ENCODE peak calls at places on chromosomes 7 and 10, in four cellular contexts. U is hepatocyte, S is AG04450, R is K562. O is an unnamed sample.

GRCh38 chr10:8048281-8049008 is 6.0 kb upstream of the GATA3 start:
- DNase-seq in U (no peak), S (no peak), R (no peak), O (no peak)

GRCh38 chr10:79184141-79184625 is 115.4 kb downstream of the ZMIZ1 start:
- DNase-seq in U (peak; percentile 77), S (no peak), R (no peak), O (no peak)

GRCh38 chr10:1942478-1942877 is 205.2 kb upstream of the ADARB2 start:
- DNase-seq in U (no peak), S (no peak), R (no peak), O (no peak)

GRCh38 chr10:61841338-61841875 is 60.1 kb upstream of the ARID5B start:
- DNase-seq in U (no peak), S (no peak), R (no peak), O (no peak)

GRCh38 chr10:21078410-21079329 is 181.6 kb upstream of the NEBL start:
- DNase-seq in U (peak; percentile 80), S (peak; percentile 15), R (peak; percentile 86), O (peak; percentile 51)

GRCh38 chr10:79417266-79417665 is 28.2 kb downstream of the ZCCHC24 start:
- DNase-seq in U (no peak), S (no peak), R (no peak), O (no peak)

GRCh38 chr10:77070892-77071595 is 566.6 kb downstream of the KCNMA1 start:
- DNase-seq in U (no peak), S (no peak), R (no peak), O (no peak)

GRCh38 chr7:99312316-99313203 is 13.1 kb upstream of the ARPC1A start:
- DNase-seq in U (peak; percentile 83), S (peak; percentile 26), R (peak; percentile 85), O (no peak)

GRCh38 chr7:50690541-50691011 is 92.1 kb downstream of the GRB10 start:
- DNase-seq in U (no peak), S (no peak), R (no peak), O (no peak)

GRCh38 chr10:116742367-116743265 is at the start of gene HSPA12A:
- DNase-seq in U (peak; percentile 92), S (peak; percentile 59), R (peak; percentile 65), O (peak; percentile 35)

GRCh38 chr10:27482984-27483956 is 20.8 kb upstream of the RAB18 start:
- DNase-seq in U (peak; percentile 38), S (no peak), R (no peak), O (no peak)
- H3K4me3 ChIP-seq in U (no peak overlapping the region), S (no peak overlapping the region), R (no peak overlapping the region), O (peak overlapping the region; percentile 9)

GRCh38 chr7:30470163-30470770 is 8.3 kb downstream of the NOD1 start:
- DNase-seq in U (no peak), S (no peak), R (peak; percentile 89), O (no peak)

GRCh38 chr7:30469303-30469702 is 9.3 kb downstream of the NOD1 start:
- DNase-seq in U (peak; percentile 92), S (peak; percentile 96), R (no peak), O (no peak)

GRCh38 chr7:30467275-30467674 is 11.3 kb downstream of the NOD1 start:
- DNase-seq in U (no peak), S (no peak), R (no peak), O (no peak)

GRCh38 chr7:30468041-30468440 is 10.5 kb downstream of the NOD1 start:
- DNase-seq in U (no peak), S (no peak), R (no peak), O (no peak)

GRCh38 chr7:30468791-30469190 is 9.8 kb downstream of the NOD1 start:
- DNase-seq in U (peak; percentile 51), S (no peak), R (no peak), O (no peak)
- H3K4me3 ChIP-seq in U (no peak overlapping the region), S (no peak overlapping the region), R (no peak overlapping the region), O (no peak overlapping the region)

GRCh38 chr7:422191-422885 is 97.3 kb downstream of the PDGFA start:
- DNase-seq in U (no peak), S (no peak), R (no peak), O (no peak)
- H3K4me3 ChIP-seq in U (no peak overlapping the region), S (no peak overlapping the region), R (no peak overlapping the region), O (no peak overlapping the region)

GRCh38 chr10:17175551-17175950 is 25.9 kb downstream of the TRDMT1 start:
- DNase-seq in U (no peak), S (no peak), R (no peak), O (no peak)
- H3K4me3 ChIP-seq in U (no peak overlapping the region), S (no peak overlapping the region), R (no peak overlapping the region), O (no peak overlapping the region)

GRCh38 chr10:124708246-124708779 is 35.9 kb downstream of the FAM53B start:
- DNase-seq in U (no peak), S (no peak), R (no peak), O (no peak)
- H3K4me3 ChIP-seq in U (no peak overlapping the region), S (no peak overlapping the region), R (no peak overlapping the region), O (no peak overlapping the region)

DNA sequence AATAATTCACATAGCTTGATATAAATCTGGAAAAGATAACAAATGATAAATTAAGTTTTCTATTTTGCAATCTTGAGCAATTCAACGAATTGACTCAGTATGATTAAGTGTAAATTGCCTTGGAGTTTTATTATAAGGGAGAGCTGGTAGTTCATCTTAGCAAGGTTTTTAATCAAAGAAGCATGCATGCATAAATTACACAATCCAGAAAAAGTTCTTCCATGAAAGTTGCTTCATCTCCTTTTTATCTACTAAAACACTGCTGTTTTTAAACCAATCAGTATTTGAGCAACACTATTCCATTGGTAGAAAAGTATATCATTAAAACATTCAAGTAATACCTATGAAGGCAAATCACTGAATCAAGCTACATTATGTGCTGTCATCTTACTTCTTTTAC is 47.6 kb downstream of the POT1 start:
- DNase-seq in U (no peak), S (no peak), R (no peak), O (no peak)
- H3K4me3 ChIP-seq in U (no peak overlapping the region), S (no peak overlapping the region), R (no peak overlapping the region), O (no peak overlapping the region)

GRCh38 chr10:70773461-70773860 is 11.7 kb downstream of the TBATA start:
- DNase-seq in U (no peak), S (no peak), R (no peak), O (no peak)
- H3K4me3 ChIP-seq in U (no peak overlapping the region), S (no peak overlapping the region), R (no peak overlapping the region), O (no peak overlapping the region)

DNA sequence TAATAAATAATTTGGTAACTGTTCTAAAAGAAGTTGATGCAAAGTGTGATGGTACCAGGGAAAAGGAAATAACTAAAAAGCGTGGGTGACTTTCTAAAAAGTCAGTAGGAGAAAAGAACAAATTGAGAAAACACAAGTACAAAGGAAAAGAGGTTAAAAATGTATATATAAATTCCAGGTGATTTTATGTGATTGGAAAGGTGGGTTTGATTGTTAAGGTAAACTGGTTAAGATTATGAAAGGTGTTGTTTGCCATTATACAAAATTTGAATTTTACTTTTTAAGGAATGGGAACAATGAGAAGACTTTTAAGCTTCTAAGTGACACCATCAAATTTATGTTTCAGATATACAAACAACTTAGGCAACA is 872 bp upstream of the NDUFA5 start:
- DNase-seq in U (no peak), S (no peak), R (no peak), O (no peak)
- H3K4me3 ChIP-seq in U (no peak overlapping the region), S (peak overlapping the region; percentile 94), R (no peak overlapping the region), O (peak overlapping the region; percentile 93)